ENCODE peak calls at places on chromosomes 16 and 17, in five cellular contexts. Z, J, Q, C and P are unnamed samples. For H3K4me1, the result is how much of the 10 kb centered on the place peaks cover.

GRCh38 chr16:51151951-51152663 is 1.0 kb upstream of the SALL1 start:
- DNase-seq in J (peak), Q (no peak), C (no peak), Z (no peak), P (no peak)

GRCh38 chr16:49464877-49465504 is 91.4 kb downstream of the C16orf78 start:
- DNase-seq in C (no peak), J (no peak), Q (peak), Z (no peak), P (no peak)

GRCh38 chr17:64306850-64307463 is 43.9 kb upstream of the TEX2 start:
- DNase-seq in C (no peak), Z (no peak), J (peak), Q (no peak), P (no peak)

GRCh38 chr16:2852003-2852730 is 5.8 kb downstream of the PRSS22 start:
- DNase-seq in Q (no peak), J (no peak), C (no peak), Z (no peak), P (no peak)

GRCh38 chr17:59638553-59638952 is 18.9 kb downstream of the CLTC start:
- DNase-seq in Q (no peak), C (no peak), Z (no peak), J (no peak), P (no peak)

GRCh38 chr17:80497726-80498241 is 21.4 kb upstream of the NPTX1 start:
- DNase-seq in Z (no peak), J (no peak), Q (no peak), C (no peak), P (no peak)

GRCh38 chr17:37131064-37131463 is 182.3 kb downstream of the AATF start:
- DNase-seq in C (no peak), Q (no peak), J (no peak), Z (no peak), P (no peak)

GRCh38 chr16:1458977-1459341 is 14.6 kb upstream of the CCDC154 start:
- DNase-seq in J (peak), Q (no peak), Z (no peak), C (no peak), P (peak)

GRCh38 chr16:81697886-81698635 is 81.0 kb upstream of the PLCG2 start:
- DNase-seq in Q (peak), C (no peak), Z (no peak), J (no peak), P (no peak)

GRCh38 chr17:20226814-20227482 is 217.8 kb downstream of the SPECC1 start:
- DNase-seq in J (peak), Q (peak), C (peak), Z (no peak), P (no peak)

GRCh38 chr16:88634141-88634993 is 4.0 kb upstream of the IL17C start:
- DNase-seq in Z (no peak), C (no peak), Q (no peak), J (peak), P (no peak)

GRCh38 chr16:75305364-75306101 is 54.1 kb upstream of the BCAR1 start:
- DNase-seq in Z (no peak), Q (peak), J (peak), C (peak), P (peak)

GRCh38 chr17:52170963-52171572 is 12.6 kb upstream of the CA10 start:
- DNase-seq in Q (no peak), J (no peak), Z (no peak), C (no peak), P (no peak)

GRCh38 chr16:28494141-28494851 is at the start of gene APOBR:
- DNase-seq in J (no peak), Q (no peak), C (no peak), Z (peak), P (no peak)

DNA sequence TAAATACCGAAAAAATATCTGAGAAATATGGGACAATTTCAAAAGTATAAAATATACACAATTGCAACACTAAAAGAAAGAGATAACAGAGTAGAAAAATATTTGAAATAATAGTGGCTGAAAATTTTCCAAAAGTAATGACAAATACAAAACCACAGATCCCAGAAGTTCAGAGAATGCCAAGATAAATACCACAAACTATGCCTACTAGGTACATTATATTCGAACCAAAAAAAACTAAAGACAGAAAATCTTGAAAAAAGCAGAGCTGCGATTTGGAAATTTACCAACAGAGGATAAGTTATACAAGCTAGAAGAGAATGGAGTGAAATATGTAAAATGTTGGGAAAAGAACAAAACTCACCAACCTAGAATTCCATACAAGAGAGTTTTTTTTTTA is 191.3 kb upstream of the ELAC2 start:
- DNase-seq in C (no peak), J (no peak), Q (no peak), Z (no peak), P (no peak)
- TF ChIP-seq CTCF in C (no peak), J (no peak), Q (no peak), Z (no peak), P (no peak)

GRCh38 chr16:57801098-57801855 is 1.0 kb downstream of the KIFC3 start:
- DNase-seq in J (no peak), Z (no peak), Q (no peak), C (no peak), P (no peak)
- H3K4me1 ChIP-seq in J (half or more), Z (under half), Q (half or more), C (under half), P (under half)

DNA sequence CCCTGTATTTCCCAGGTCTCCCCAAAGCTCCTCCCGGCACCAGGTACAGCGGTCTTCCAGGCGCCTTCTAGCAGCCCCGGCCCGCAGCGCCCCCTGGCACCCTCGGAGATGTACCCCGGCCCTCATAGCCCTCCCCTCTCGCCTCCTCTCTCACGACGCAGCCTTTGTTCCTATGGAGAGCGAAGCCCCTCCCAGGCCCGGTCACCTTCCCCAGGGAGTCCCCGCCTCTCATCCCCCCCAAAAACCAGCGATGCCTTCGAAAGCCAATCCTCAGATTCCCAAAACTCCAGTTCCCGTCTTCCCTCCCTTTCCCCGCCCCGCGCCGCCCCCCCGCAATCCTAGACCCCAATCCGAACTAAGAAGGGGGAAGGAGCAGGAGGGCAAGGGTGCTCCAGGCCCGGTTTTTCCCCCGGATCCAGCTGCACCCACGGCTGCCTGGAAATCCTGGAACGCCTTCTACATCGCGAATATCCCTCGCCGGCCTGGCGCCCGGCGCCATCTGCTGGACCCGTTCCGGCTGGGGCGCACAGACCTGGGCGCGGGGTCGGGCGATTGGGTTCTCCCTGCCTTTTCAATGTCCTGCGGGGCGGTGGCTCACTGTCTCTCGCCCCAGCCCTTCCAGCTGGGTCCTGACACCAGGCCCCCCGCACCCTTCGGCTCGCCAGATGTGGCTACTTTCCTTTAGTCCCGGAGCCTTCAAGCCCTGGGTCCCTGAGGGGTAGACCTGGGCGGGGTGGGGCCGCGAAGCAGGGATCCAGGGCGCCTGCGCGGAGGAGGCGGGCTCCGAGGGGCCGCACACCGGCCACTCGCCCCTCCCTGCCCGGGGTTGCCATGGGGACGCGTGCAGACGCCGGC is at the start of gene DNAH2:
- DNase-seq in Z (no peak), C (peak), Q (no peak), J (peak), P (no peak)
- TF ChIP-seq CTCF in Z (peak), C (peak), Q (no peak), J (peak), P (peak)

GRCh38 chr17:73882590-73882989 is 238.3 kb upstream of the SDK2 start:
- DNase-seq in Z (no peak), J (no peak), C (no peak), Q (no peak), P (no peak)
- H3K4me1 ChIP-seq in Z (under half), J (under half), C (under half), Q (under half), P (under half)

GRCh38 chr16:67447508-67448076 is 16.7 kb downstream of the HSD11B2 start:
- DNase-seq in C (no peak), Q (no peak), J (peak), Z (no peak), P (no peak)
- TF ChIP-seq CTCF in C (no peak), Q (peak), J (peak), Z (peak), P (peak)

GRCh38 chr17:77145635-77146632 is 5.2 kb downstream of the SEC14L1 start:
- DNase-seq in Z (no peak), C (no peak), Q (no peak), J (peak), P (no peak)
- H3K4me1 ChIP-seq in Z (under half), C (under half), Q (under half), J (half or more), P (under half)

GRCh38 chr17:7561028-7561575 is 617 bp upstream of the SENP3 start:
- DNase-seq in Z (no peak), J (peak), C (peak), Q (peak), P (peak)
- TF ChIP-seq CTCF in Z (peak), J (peak), C (peak), Q (peak), P (peak)

DNA sequence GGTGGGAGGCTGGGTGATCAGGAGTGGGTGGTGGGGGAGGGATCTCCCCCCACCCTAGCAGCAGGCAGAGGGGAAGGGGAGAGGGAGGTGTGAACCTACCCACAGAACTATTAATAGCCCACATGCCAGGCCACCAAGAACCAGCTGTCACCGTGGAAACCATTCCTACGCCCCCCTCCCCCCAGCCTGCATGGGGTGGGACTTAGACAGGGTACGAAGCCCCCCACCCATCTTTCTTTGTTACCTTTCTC is 7.8 kb downstream of the THRA start:
- DNase-seq in Q (no peak), Z (no peak), J (no peak), C (no peak), P (no peak)
- H3K4me1 ChIP-seq in Q (half or more), Z (half or more), J (half or more), C (half or more), P (half or more)

GRCh38 chr17:2959371-2960130 is 103.9 kb downstream of the OR1D5 start:
- DNase-seq in C (no peak), J (no peak), Z (no peak), Q (peak), P (no peak)
- TF ChIP-seq CTCF in C (no peak), J (no peak), Z (no peak), Q (no peak), P (no peak)

DNA sequence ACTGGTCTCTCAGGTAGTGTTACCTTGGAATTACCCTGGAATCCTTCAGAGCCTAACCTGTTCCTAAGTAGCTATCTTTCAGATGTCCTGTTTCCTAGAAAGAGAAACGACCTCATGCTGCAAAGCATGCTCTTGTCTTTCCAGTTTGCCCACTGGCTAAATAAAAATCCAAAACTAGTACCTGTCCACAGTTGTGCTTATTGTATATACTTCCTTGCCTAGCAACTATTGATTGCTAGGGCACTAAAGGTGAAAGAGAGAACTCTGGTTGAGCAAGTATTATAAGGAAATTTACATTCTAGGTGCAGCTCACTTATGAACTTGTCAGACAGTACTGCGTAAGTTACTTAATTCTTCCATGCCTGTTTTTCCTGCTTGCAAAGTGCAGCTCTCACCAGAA is 38.5 kb downstream of the LIG3 start:
- DNase-seq in C (no peak), Z (no peak), J (no peak), Q (no peak), P (no peak)
- H3K4me1 ChIP-seq in C (under half), Z (under half), J (under half), Q (under half), P (under half)